ENCODE peak calls at places on chromosomes 2 and 18, in six cellular contexts. One of them, this sample, is unnamed.

GRCh38 chr2:203547356-203547755 is 12.3 kb upstream of the RAPH1 start:
- DNase-seq in H9: no peak
- DNase-seq in IMR-90: no peak
- DNase-seq in H1: no peak
- DNase-seq in neuronal stem cell: no peak
- DNase-seq in trophoblast cell: no peak
- DNase-seq in this sample: no peak

GRCh38 chr18:398866-399637 is 101.4 kb downstream of the COLEC12 start:
- DNase-seq in trophoblast cell: peak
- DNase-seq in H9: no peak
- DNase-seq in H1: no peak
- DNase-seq in IMR-90: no peak
- DNase-seq in neuronal stem cell: no peak
- DNase-seq in this sample: no peak

GRCh38 chr18:34493099-34493544 is 217.0 kb upstream of the DTNA start:
- DNase-seq in H1: peak
- DNase-seq in IMR-90: peak
- DNase-seq in neuronal stem cell: peak
- DNase-seq in H9: peak
- DNase-seq in trophoblast cell: peak
- DNase-seq in this sample: peak

GRCh38 chr18:79795446-79795845 is 2.3 kb upstream of the KCNG2 start:
- DNase-seq in H1: no peak
- DNase-seq in trophoblast cell: no peak
- DNase-seq in IMR-90: no peak
- DNase-seq in neuronal stem cell: no peak
- DNase-seq in H9: no peak
- DNase-seq in this sample: no peak

GRCh38 chr2:77064324-77064723 is 457.9 kb downstream of the LRRTM4 start:
- DNase-seq in H1: no peak
- DNase-seq in H9: no peak
- DNase-seq in IMR-90: no peak
- DNase-seq in neuronal stem cell: no peak
- DNase-seq in trophoblast cell: no peak
- DNase-seq in this sample: no peak

GRCh38 chr18:31684279-31685096 is at the start of gene B4GALT6:
- DNase-seq in trophoblast cell: no peak
- DNase-seq in neuronal stem cell: peak
- DNase-seq in H1: peak
- DNase-seq in H9: peak
- DNase-seq in IMR-90: no peak
- DNase-seq in this sample: peak

GRCh38 chr2:72925328-72925943 is 8.1 kb downstream of the EMX1 start:
- DNase-seq in H9: peak
- DNase-seq in H1: no peak
- DNase-seq in IMR-90: no peak
- DNase-seq in trophoblast cell: no peak
- DNase-seq in neuronal stem cell: no peak
- DNase-seq in this sample: no peak

GRCh38 chr18:63829886-63830285 is 54.7 kb downstream of the SERPINB7 start:
- DNase-seq in IMR-90: peak
- DNase-seq in H1: no peak
- DNase-seq in neuronal stem cell: no peak
- DNase-seq in trophoblast cell: no peak
- DNase-seq in H9: no peak
- DNase-seq in this sample: no peak

GRCh38 chr2:222290691-222291484 is 7.9 kb downstream of the PAX3 start:
- DNase-seq in H1: peak
- DNase-seq in H9: peak
- DNase-seq in neuronal stem cell: peak
- DNase-seq in IMR-90: no peak
- DNase-seq in trophoblast cell: no peak
- DNase-seq in this sample: no peak

GRCh38 chr2:174659069-174659900 is 61.7 kb upstream of the WIPF1 start:
- DNase-seq in trophoblast cell: no peak
- DNase-seq in IMR-90: no peak
- DNase-seq in H9: no peak
- DNase-seq in neuronal stem cell: no peak
- DNase-seq in H1: no peak
- DNase-seq in this sample: no peak

GRCh38 chr18:74896390-74896991 is 298.8 kb downstream of the ZNF407 start:
- DNase-seq in IMR-90: peak
- DNase-seq in H9: peak
- DNase-seq in H1: no peak
- DNase-seq in neuronal stem cell: no peak
- DNase-seq in trophoblast cell: peak
- DNase-seq in this sample: no peak

GRCh38 chr2:232477751-232478510 is 9.7 kb downstream of the ECEL1 start:
- DNase-seq in IMR-90: no peak
- DNase-seq in neuronal stem cell: no peak
- DNase-seq in trophoblast cell: no peak
- DNase-seq in H9: peak
- DNase-seq in H1: no peak
- DNase-seq in this sample: no peak

GRCh38 chr18:32308493-32309120 is 118.8 kb downstream of the MEP1B start:
- DNase-seq in trophoblast cell: peak
- DNase-seq in neuronal stem cell: no peak
- DNase-seq in H9: no peak
- DNase-seq in IMR-90: peak
- DNase-seq in H1: no peak
- DNase-seq in this sample: peak

GRCh38 chr2:71778514-71779305 is 325.3 kb downstream of the DYSF start:
- DNase-seq in trophoblast cell: no peak
- DNase-seq in H9: no peak
- DNase-seq in neuronal stem cell: no peak
- DNase-seq in IMR-90: no peak
- DNase-seq in H1: no peak
- DNase-seq in this sample: peak

GRCh38 chr2:88054300-88055048 is 1.1 kb downstream of the KRCC1 start:
- DNase-seq in neuronal stem cell: no peak
- DNase-seq in H9: no peak
- DNase-seq in H1: no peak
- DNase-seq in trophoblast cell: peak
- DNase-seq in IMR-90: no peak
- DNase-seq in this sample: peak

GRCh38 chr2:101469863-101470262 is 5.0 kb downstream of the RFX8 start:
- DNase-seq in H9: no peak
- DNase-seq in trophoblast cell: no peak
- DNase-seq in neuronal stem cell: no peak
- DNase-seq in H1: no peak
- DNase-seq in IMR-90: no peak
- DNase-seq in this sample: no peak

GRCh38 chr2:31962757-31963361 is 47.9 kb downstream of the MEMO1 start:
- DNase-seq in H1: no peak
- DNase-seq in H9: no peak
- DNase-seq in trophoblast cell: peak
- DNase-seq in neuronal stem cell: no peak
- DNase-seq in IMR-90: no peak
- DNase-seq in this sample: no peak

GRCh38 chr2:213284105-213285090 is at the start of gene SPAG16:
- DNase-seq in H9: peak
- DNase-seq in IMR-90: peak
- DNase-seq in trophoblast cell: peak
- DNase-seq in neuronal stem cell: peak
- DNase-seq in H1: peak
- DNase-seq in this sample: peak

GRCh38 chr2:239393401-239393940 is 7.3 kb downstream of the HDAC4 start:
- DNase-seq in trophoblast cell: no peak
- DNase-seq in H9: no peak
- DNase-seq in H1: no peak
- DNase-seq in IMR-90: no peak
- DNase-seq in neuronal stem cell: no peak
- DNase-seq in this sample: no peak

GRCh38 chr2:237702439-237703397 is 75.3 kb downstream of the LRRFIP1 start:
- DNase-seq in neuronal stem cell: no peak
- DNase-seq in trophoblast cell: peak
- DNase-seq in H1: no peak
- DNase-seq in IMR-90: peak
- DNase-seq in H9: peak
- DNase-seq in this sample: peak

GRCh38 chr2:144132357-144132756 is 387.6 kb downstream of the ZEB2 start:
- DNase-seq in trophoblast cell: peak
- DNase-seq in H1: no peak
- DNase-seq in H9: no peak
- DNase-seq in neuronal stem cell: no peak
- DNase-seq in IMR-90: peak
- DNase-seq in this sample: peak

GRCh38 chr2:84435331-84436081 is 23.6 kb downstream of the SUCLG1 start:
- DNase-seq in trophoblast cell: no peak
- DNase-seq in IMR-90: peak
- DNase-seq in H1: no peak
- DNase-seq in H9: no peak
- DNase-seq in neuronal stem cell: no peak
- DNase-seq in this sample: peak

GRCh38 chr18:77119851-77120491 is 12.6 kb downstream of the MBP start:
- DNase-seq in H9: no peak
- DNase-seq in H1: no peak
- DNase-seq in IMR-90: no peak
- DNase-seq in trophoblast cell: no peak
- DNase-seq in neuronal stem cell: no peak
- DNase-seq in this sample: no peak

GRCh38 chr18:3269241-3269640 is 7.3 kb downstream of the MYL12B start:
- DNase-seq in H9: no peak
- DNase-seq in neuronal stem cell: no peak
- DNase-seq in trophoblast cell: peak
- DNase-seq in IMR-90: no peak
- DNase-seq in H1: no peak
- DNase-seq in this sample: peak

GRCh38 chr2:3805120-3805519 is 101.7 kb downstream of the DCDC2C start:
- DNase-seq in H9: peak
- DNase-seq in IMR-90: no peak
- DNase-seq in neuronal stem cell: peak
- DNase-seq in trophoblast cell: peak
- DNase-seq in H1: no peak
- DNase-seq in this sample: no peak

GRCh38 chr2:10704034-10704594 is 14.3 kb upstream of the NOL10 start:
- DNase-seq in H1: no peak
- DNase-seq in IMR-90: no peak
- DNase-seq in neuronal stem cell: no peak
- DNase-seq in H9: no peak
- DNase-seq in trophoblast cell: no peak
- DNase-seq in this sample: no peak

GRCh38 chr2:195656859-195657633 is at the start of gene SLC39A10:
- DNase-seq in H9: peak
- DNase-seq in neuronal stem cell: peak
- DNase-seq in IMR-90: peak
- DNase-seq in H1: peak
- DNase-seq in trophoblast cell: peak
- DNase-seq in this sample: peak
- H2BK120ac ChIP-seq in H9: no peak
- H2BK120ac ChIP-seq in neuronal stem cell: no peak
- H2BK120ac ChIP-seq in IMR-90: peak
- H2BK120ac ChIP-seq in H1: no peak
- H2BK120ac ChIP-seq in trophoblast cell: peak
- H2BK120ac ChIP-seq in this sample: peak

GRCh38 chr2:125596612-125597011 is 1059.3 kb upstream of the GYPC start:
- DNase-seq in IMR-90: no peak
- DNase-seq in trophoblast cell: no peak
- DNase-seq in H1: no peak
- DNase-seq in neuronal stem cell: no peak
- DNase-seq in H9: no peak
- DNase-seq in this sample: no peak
- H2AFZ ChIP-seq in IMR-90: no peak
- H2AFZ ChIP-seq in trophoblast cell: no peak
- H2AFZ ChIP-seq in H1: no peak
- H2AFZ ChIP-seq in neuronal stem cell: no peak
- H2AFZ ChIP-seq in H9: no peak
- H2AFZ ChIP-seq in this sample: no peak

DNA sequence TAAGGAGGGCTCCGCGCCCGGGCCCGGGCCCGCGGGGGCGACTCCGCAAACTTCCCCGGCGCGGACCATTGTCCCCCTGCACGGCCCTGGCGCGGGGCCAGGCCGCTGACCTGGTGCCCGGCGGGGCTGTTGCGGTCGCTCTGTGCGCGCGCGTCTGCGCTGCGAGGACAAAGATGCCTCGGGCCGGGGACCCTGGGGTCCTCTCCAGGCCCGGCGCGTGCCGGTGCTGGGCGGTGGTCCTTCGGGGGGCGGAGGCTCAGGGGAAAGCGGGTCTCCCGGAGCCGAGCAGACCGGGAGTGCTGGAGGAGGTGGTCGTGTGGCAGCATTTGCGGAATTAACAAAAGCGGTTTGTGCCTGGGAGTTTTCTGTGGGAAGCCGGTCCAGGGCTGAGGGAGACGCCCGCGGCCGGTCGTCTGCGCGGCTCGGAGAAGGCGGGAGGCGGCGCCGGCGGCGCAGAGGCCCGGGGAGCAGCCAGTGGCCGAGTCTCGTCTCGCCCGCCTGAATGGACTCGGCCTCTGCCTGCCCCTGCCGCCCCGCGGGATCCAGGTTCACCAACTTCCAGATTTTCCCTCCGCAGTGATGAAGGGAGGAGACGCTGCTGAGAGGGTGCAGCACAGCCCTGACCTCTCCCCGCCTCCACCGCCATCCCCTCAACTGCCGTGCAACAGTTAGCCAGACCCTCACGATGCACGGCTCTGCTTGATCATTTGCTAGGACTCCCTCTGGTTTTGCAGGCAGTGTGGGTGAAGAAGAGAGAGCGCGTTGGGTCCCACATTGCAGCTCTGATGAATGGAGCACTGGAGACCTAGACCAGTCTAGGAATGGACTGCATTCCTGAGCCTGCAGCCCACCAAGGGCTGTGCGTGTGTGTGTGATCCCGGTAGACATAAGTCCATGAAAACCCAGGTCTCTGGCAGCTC is 705 bp downstream of the EFR3B start:
- DNase-seq in IMR-90: peak
- DNase-seq in H1: no peak
- DNase-seq in neuronal stem cell: peak
- DNase-seq in trophoblast cell: peak
- DNase-seq in H9: peak
- DNase-seq in this sample: peak
- H3K27ac ChIP-seq in IMR-90: no peak
- H3K27ac ChIP-seq in H1: no peak
- H3K27ac ChIP-seq in neuronal stem cell: peak
- H3K27ac ChIP-seq in trophoblast cell: no peak
- H3K27ac ChIP-seq in H9: no peak
- H3K27ac ChIP-seq in this sample: peak

GRCh38 chr2:128549094-128549493 is 230.4 kb upstream of the HS6ST1 start:
- DNase-seq in H9: no peak
- DNase-seq in IMR-90: no peak
- DNase-seq in neuronal stem cell: no peak
- DNase-seq in trophoblast cell: peak
- DNase-seq in H1: no peak
- DNase-seq in this sample: no peak

GRCh38 chr2:128547667-128548066 is 229.0 kb upstream of the HS6ST1 start:
- DNase-seq in H9: no peak
- DNase-seq in IMR-90: no peak
- DNase-seq in trophoblast cell: peak
- DNase-seq in H1: no peak
- DNase-seq in neuronal stem cell: no peak
- DNase-seq in this sample: no peak

GRCh38 chr2:128549646-128550260 is 231.1 kb upstream of the HS6ST1 start:
- DNase-seq in H9: no peak
- DNase-seq in IMR-90: no peak
- DNase-seq in trophoblast cell: peak
- DNase-seq in neuronal stem cell: no peak
- DNase-seq in H1: no peak
- DNase-seq in this sample: peak

GRCh38 chr2:128550389-128550788 is 231.7 kb upstream of the HS6ST1 start:
- DNase-seq in H1: no peak
- DNase-seq in H9: no peak
- DNase-seq in neuronal stem cell: no peak
- DNase-seq in trophoblast cell: no peak
- DNase-seq in IMR-90: no peak
- DNase-seq in this sample: no peak

GRCh38 chr2:128548461-128548891 is 229.8 kb upstream of the HS6ST1 start:
- DNase-seq in IMR-90: no peak
- DNase-seq in neuronal stem cell: no peak
- DNase-seq in trophoblast cell: no peak
- DNase-seq in H9: no peak
- DNase-seq in H1: no peak
- DNase-seq in this sample: no peak
- H2BK120ac ChIP-seq in IMR-90: no peak
- H2BK120ac ChIP-seq in neuronal stem cell: no peak
- H2BK120ac ChIP-seq in trophoblast cell: no peak
- H2BK120ac ChIP-seq in H9: no peak
- H2BK120ac ChIP-seq in H1: no peak
- H2BK120ac ChIP-seq in this sample: no peak